ENCODE peak calls at places on chromosome 14, in eight cellular contexts. J is IMR-90; A is GM04503; K is dermis blood vessel endothelial cell; O is stimulated activated CD4-positive, alpha-beta T cell treated with anti-CD3 and anti-CD28 coated beads, TNF-alpha, amount 100 ng/mL, for 1 hour; P is activated naive CD8-positive, alpha-beta T cell treated with anti-CD3 and anti-CD28 coated beads for 36 hours; M is GDM1; U is NCI-H1105 treated with DMSO at 0.1 percent for 48 hours. Q is an unnamed sample.

GRCh38 chr14:34650786-34651584 is 21.0 kb upstream of the SNX6 start:
- DNase-seq in K (peak; percentile 96), J (peak; percentile 100), A (peak; percentile 100), U (no peak), P (no peak), M (no peak), O (no peak), Q (no peak)

GRCh38 chr14:41343857-41344256 is 262.8 kb upstream of the LRFN5 start:
- DNase-seq in A (no peak), K (no peak), P (no peak), J (no peak), O (no peak), U (no peak), M (no peak), Q (no peak)

GRCh38 chr14:64556526-64556925 is 6.8 kb downstream of the PPP1R36 start:
- DNase-seq in O (no peak), J (peak; percentile 92), U (no peak), A (peak; percentile 79), P (no peak), M (no peak), K (no peak), Q (no peak)

GRCh38 chr14:70896981-70897380 is 10.3 kb upstream of the PCNX1 start:
- DNase-seq in O (no peak), M (no peak), K (no peak), A (no peak), J (no peak), P (no peak), U (no peak), Q (no peak)

GRCh38 chr14:104581521-104581920 is 2.0 kb downstream of the C14orf180 start:
- DNase-seq in P (no peak), K (no peak), O (no peak), U (no peak), M (no peak), J (no peak), A (no peak), Q (no peak)

GRCh38 chr14:94050231-94050880 is 24.2 kb downstream of the OTUB2 start:
- DNase-seq in A (no peak), O (no peak), K (no peak), J (no peak), U (no peak), P (no peak), M (no peak), Q (no peak)

GRCh38 chr14:91947196-91948184 is at the start of gene FBLN5:
- DNase-seq in P (peak; percentile 58), K (peak; percentile 34), M (no peak), O (no peak), J (peak; percentile 88), U (peak; percentile 40), A (peak; percentile 88), Q (no peak)

GRCh38 chr14:78595797-78596196 is 425.6 kb downstream of the NRXN3 start:
- DNase-seq in O (no peak), J (no peak), M (no peak), K (peak; percentile 38), A (no peak), U (peak; percentile 37), P (no peak), Q (no peak)

GRCh38 chr14:24952851-24953666 is 96.9 kb downstream of the STXBP6 start:
- DNase-seq in M (no peak), A (no peak), U (no peak), K (no peak), J (peak; percentile 26), P (no peak), O (no peak), Q (no peak)

GRCh38 chr14:59882957-59883356 is 12.4 kb upstream of the RTN1 start:
- DNase-seq in U (no peak), J (no peak), O (no peak), M (no peak), A (no peak), K (no peak), P (no peak), Q (no peak)

GRCh38 chr14:104202259-104203070 is 64.1 kb downstream of the KIF26A start:
- DNase-seq in U (peak; percentile 92), M (no peak), P (no peak), O (no peak), K (no peak), J (no peak), A (no peak), Q (no peak)

GRCh38 chr14:92660571-92660970 is 87.9 kb downstream of the LGMN start:
- DNase-seq in U (no peak), J (no peak), K (no peak), P (no peak), M (no peak), A (no peak), O (no peak), Q (no peak)

GRCh38 chr14:64680013-64680674 is 24.1 kb upstream of the PLEKHG3 start:
- DNase-seq in J (no peak), O (no peak), A (no peak), U (peak; percentile 45), M (no peak), K (no peak), P (no peak), Q (peak; percentile 0)

GRCh38 chr14:79325071-79325470 is 886.2 kb downstream of the DIO2 start:
- DNase-seq in U (peak; percentile 26), A (no peak), J (peak; percentile 7), M (no peak), P (no peak), O (no peak), K (no peak), Q (no peak)

GRCh38 chr14:100256339-100256895 is 17.5 kb downstream of the YY1 start:
- DNase-seq in A (no peak), J (no peak), K (no peak), M (no peak), O (no peak), U (no peak), P (no peak), Q (no peak)

GRCh38 chr14:59305836-59306555 is 117.5 kb downstream of the DAAM1 start:
- DNase-seq in U (no peak), J (peak; percentile 84), M (no peak), P (no peak), O (no peak), A (peak; percentile 56), K (peak; percentile 26), Q (no peak)

GRCh38 chr14:22124071-22124613 is 450.5 kb upstream of the OR4E1 start:
- DNase-seq in U (no peak), M (no peak), A (no peak), O (no peak), K (no peak), J (no peak), P (no peak), Q (no peak)

GRCh38 chr14:56173360-56173922 is 55.2 kb downstream of the PELI2 start:
- DNase-seq in U (no peak), K (no peak), O (no peak), M (no peak), J (no peak), A (no peak), P (no peak), Q (no peak)

GRCh38 chr14:100134591-100134990 is 24.9 kb downstream of the DEGS2 start:
- DNase-seq in A (no peak), U (no peak), O (no peak), J (no peak), K (no peak), M (no peak), P (no peak), Q (no peak)

GRCh38 chr14:32593290-32593942 is 264.3 kb downstream of the AKAP6 start:
- DNase-seq in A (peak; percentile 90), K (no peak), P (no peak), J (peak; percentile 69), O (no peak), M (no peak), U (no peak), Q (no peak)

GRCh38 chr14:106417224-106418049 is 891.1 kb downstream of the TMEM121 start:
- DNase-seq in M (peak; percentile 30), U (no peak), A (no peak), J (no peak), O (peak; percentile 40), K (peak; percentile 23), P (peak; percentile 95), Q (no peak)

GRCh38 chr14:75450381-75451276 is 22.8 kb downstream of the JDP2 start:
- DNase-seq in M (no peak), J (peak; percentile 40), P (no peak), A (no peak), U (no peak), K (peak; percentile 56), O (no peak), Q (no peak)

GRCh38 chr14:68462683-68463082 is 330.2 kb downstream of the ZFP36L1 start:
- DNase-seq in J (no peak), U (no peak), A (no peak), P (no peak), O (no peak), K (no peak), M (no peak), Q (no peak)

GRCh38 chr14:89276424-89276975 is 140.5 kb downstream of the FOXN3 start:
- DNase-seq in P (peak; percentile 88), A (no peak), U (no peak), M (peak; percentile 1), J (peak; percentile 76), K (no peak), O (no peak), Q (no peak)

GRCh38 chr14:22664261-22664660 is 20.1 kb upstream of the OR6J1 start:
- DNase-seq in O (no peak), P (no peak), J (no peak), K (no peak), A (no peak), M (no peak), U (no peak), Q (no peak)

GRCh38 chr14:55518391-55518790 is 61.6 kb upstream of the KTN1 start:
- DNase-seq in U (no peak), P (no peak), J (peak; percentile 38), O (no peak), M (no peak), K (peak; percentile 42), A (no peak), Q (no peak)

GRCh38 chr14:63542231-63542999 is 762 bp downstream of the PPP2R5E start:
- DNase-seq in P (peak; percentile 6), K (peak; percentile 37), U (peak; percentile 61), O (no peak), J (no peak), M (no peak), A (no peak), Q (no peak)

GRCh38 chr14:71742491-71742890 is 189.7 kb upstream of the RGS6 start:
- DNase-seq in J (no peak), O (no peak), K (no peak), U (no peak), A (no peak), M (no peak), P (no peak), Q (no peak)

GRCh38 chr14:51581017-51581881 is 70.5 kb upstream of the FRMD6 start:
- DNase-seq in J (peak; percentile 94), A (peak; percentile 79), P (no peak), K (peak; percentile 38), U (no peak), M (no peak), O (no peak), Q (no peak)

GRCh38 chr14:104321151-104322130 is 183.1 kb downstream of the KIF26A start:
- DNase-seq in U (no peak), M (no peak), A (no peak), J (no peak), O (no peak), P (no peak), K (no peak), Q (no peak)

GRCh38 chr14:22472935-22473854 is 115.8 kb downstream of the DAD1 start:
- DNase-seq in A (no peak), P (no peak), U (peak; percentile 52), K (peak; percentile 82), O (no peak), M (peak; percentile 50), J (peak; percentile 25), Q (no peak)

GRCh38 chr14:104149278-104149595 is 10.8 kb downstream of the KIF26A start:
- DNase-seq in O (no peak), P (no peak), A (no peak), M (no peak), U (no peak), K (no peak), J (no peak), Q (no peak)

GRCh38 chr14:53571589-53571988 is 385.0 kb downstream of the BMP4 start:
- DNase-seq in O (no peak), K (no peak), U (no peak), A (no peak), J (peak; percentile 14), P (no peak), M (no peak), Q (no peak)

GRCh38 chr14:103144085-103144484 is 20.8 kb downstream of the TNFAIP2 start:
- DNase-seq in J (peak; percentile 56), K (no peak), P (no peak), M (no peak), O (no peak), U (no peak), A (peak; percentile 66), Q (no peak)

Q was measured in GOT3.